ENCODE peak calls at places on chromosome 17, in four cellular contexts. Y is cardiac muscle cell, P is stomach, L is AG04450. V is an unnamed sample.
A peak's percentile ranks its signal among the peaks of the same experiment; 100 is the strongest.

GRCh38 chr17:34252138-34252889 is 2.8 kb upstream of the CCL2 start:
- DNase-seq in Y (peak; percentile 69), L (peak; percentile 86), P (peak; percentile 75), V (peak; percentile 56)

GRCh38 chr17:74176546-74177001 is 26.9 kb upstream of the RPL38 start:
- DNase-seq in L (no peak), P (peak; percentile 63), Y (peak; percentile 82), V (peak; percentile 85)

GRCh38 chr17:68909066-68909465 is 46.1 kb downstream of the ABCA8 start:
- DNase-seq in L (peak; percentile 72), P (no peak), Y (no peak), V (peak; percentile 69)

GRCh38 chr17:42194133-42194899 is at the start of gene GHDC:
- DNase-seq in Y (peak; percentile 77), P (peak; percentile 86), L (peak; percentile 30), V (peak; percentile 78)

GRCh38 chr17:63989622-63990345 is 8.4 kb upstream of the PRR29 start:
- DNase-seq in Y (no peak), P (no peak), L (no peak), V (no peak)

GRCh38 chr17:80615311-80615710 is 70.7 kb downstream of the RPTOR start:
- DNase-seq in P (no peak), L (no peak), Y (no peak), V (no peak)

GRCh38 chr17:42779942-42780815 is at the start of gene WNK4:
- DNase-seq in Y (peak; percentile 46), P (peak; percentile 35), L (no peak), V (peak; percentile 61)

GRCh38 chr17:64024781-64025731 is 4.6 kb upstream of the ICAM2 start:
- DNase-seq in P (no peak), L (no peak), Y (peak; percentile 3), V (no peak)

GRCh38 chr17:7228920-7229319 is 5.4 kb downstream of the DVL2 start:
- DNase-seq in Y (no peak), L (no peak), P (no peak), V (no peak)

GRCh38 chr17:4378626-4379025 is 12.2 kb upstream of the UBE2G1 start:
- DNase-seq in P (no peak), L (no peak), Y (no peak), V (no peak)

GRCh38 chr17:81043725-81044427 is 8.9 kb downstream of the BAIAP2 start:
- DNase-seq in P (peak; percentile 76), L (no peak), Y (no peak), V (peak; percentile 90)

GRCh38 chr17:6913608-6914443 is 82.0 kb upstream of the ALOX12 start:
- DNase-seq in P (peak; percentile 68), Y (peak; percentile 82), L (no peak), V (peak; percentile 40)

GRCh38 chr17:3689262-3690093 is 6.5 kb downstream of the P2RX5 start:
- DNase-seq in P (no peak), Y (no peak), L (no peak), V (no peak)

GRCh38 chr17:73293480-73293911 is 18.3 kb downstream of the CDC42EP4 start:
- DNase-seq in Y (no peak), P (peak; percentile 85), L (no peak), V (no peak)

GRCh38 chr17:17183744-17184143 is 22.4 kb downstream of the PLD6 start:
- DNase-seq in Y (peak; percentile 60), P (no peak), L (no peak), V (no peak)

GRCh38 chr17:72477529-72477928 is 356.7 kb downstream of the SOX9 start:
- DNase-seq in Y (no peak), L (no peak), P (peak; percentile 78), V (no peak)

GRCh38 chr17:29566473-29567361 is at the start of gene ABHD15:
- DNase-seq in P (peak; percentile 79), L (no peak), Y (peak; percentile 87), V (peak; percentile 47)

GRCh38 chr17:68152161-68152571 is 95.7 kb upstream of the AMZ2 start:
- DNase-seq in P (no peak), Y (no peak), L (no peak), V (no peak)

GRCh38 chr17:69552986-69553667 is 138.6 kb downstream of the MAP2K6 start:
- DNase-seq in Y (no peak), L (no peak), P (no peak), V (no peak)

GRCh38 chr17:80940171-80941123 is 51.2 kb upstream of the CHMP6 start:
- DNase-seq in Y (no peak), L (no peak), P (no peak), V (no peak)

GRCh38 chr17:57145347-57145746 is 60.3 kb downstream of the AKAP1 start:
- DNase-seq in Y (no peak), L (no peak), P (no peak), V (no peak)

GRCh38 chr17:66652840-66653507 is 181.9 kb upstream of the CACNG5 start:
- DNase-seq in L (no peak), Y (no peak), P (no peak), V (no peak)

GRCh38 chr17:8480011-8480976 is 44.6 kb downstream of the NDEL1 start:
- DNase-seq in L (no peak), P (no peak), Y (no peak), V (no peak)

GRCh38 chr17:40139566-40140058 is 725 bp upstream of the CASC3 start:
- DNase-seq in Y (no peak), L (no peak), P (no peak), V (no peak)

GRCh38 chr17:13074026-13074425 is 56.2 kb upstream of the ELAC2 start:
- DNase-seq in Y (no peak), L (no peak), P (no peak), V (no peak)

GRCh38 chr17:43092891-43093290 is 32.3 kb downstream of the BRCA1 start:
- DNase-seq in Y (no peak), L (no peak), P (no peak), V (no peak)

GRCh38 chr17:28900986-28901726 is 1.7 kb downstream of the DHRS13 start:
- DNase-seq in L (no peak), P (no peak), Y (no peak), V (no peak)

GRCh38 chr17:55069983-55070529 is 101.5 kb downstream of the STXBP4 start:
- DNase-seq in Y (no peak), L (no peak), P (no peak), V (no peak)

GRCh38 chr17:58630883-58631522 is 60.8 kb downstream of the TEX14 start:
- DNase-seq in L (no peak), P (peak; percentile 49), Y (peak; percentile 86), V (peak; percentile 96)

GRCh38 chr17:4949321-4950074 is 1.2 kb upstream of the PFN1 start:
- DNase-seq in P (peak; percentile 82), Y (peak; percentile 60), L (no peak), V (peak; percentile 90)

GRCh38 chr17:75996665-75997590 is 3.7 kb upstream of the CDK3 start:
- DNase-seq in P (peak; percentile 63), Y (peak; percentile 32), L (no peak), V (peak; percentile 27)

GRCh38 chr17:83103200-83103937 is 24.0 kb downstream of the METRNL start:
- DNase-seq in P (peak; percentile 83), L (no peak), Y (no peak), V (no peak)

GRCh38 chr17:76531501-76532038 is 5.9 kb downstream of the CYGB start:
- DNase-seq in P (no peak), L (no peak), Y (no peak), V (no peak)

GRCh38 chr17:21458036-21458435 is 81.9 kb downstream of the KCNJ12 start:
- DNase-seq in P (no peak), Y (no peak), L (no peak), V (peak; percentile 78)

GRCh38 chr17:54373970-54374369 is 526.7 kb upstream of the TOM1L1 start:
- DNase-seq in Y (no peak), L (no peak), P (no peak), V (no peak)

GRCh38 chr17:43536236-43537088 is 9.7 kb downstream of the ETV4 start:
- DNase-seq in P (no peak), Y (no peak), L (no peak), V (peak; percentile 82)

GRCh38 chr17:39963826-39964225 is 1.0 kb downstream of the GSDMA start:
- DNase-seq in L (no peak), Y (no peak), P (no peak), V (no peak)

GRCh38 chr17:44220211-44221071 is 966 bp upstream of the UBTF start:
- DNase-seq in P (peak; percentile 52), Y (peak; percentile 68), L (no peak), V (peak; percentile 59)

DNA sequence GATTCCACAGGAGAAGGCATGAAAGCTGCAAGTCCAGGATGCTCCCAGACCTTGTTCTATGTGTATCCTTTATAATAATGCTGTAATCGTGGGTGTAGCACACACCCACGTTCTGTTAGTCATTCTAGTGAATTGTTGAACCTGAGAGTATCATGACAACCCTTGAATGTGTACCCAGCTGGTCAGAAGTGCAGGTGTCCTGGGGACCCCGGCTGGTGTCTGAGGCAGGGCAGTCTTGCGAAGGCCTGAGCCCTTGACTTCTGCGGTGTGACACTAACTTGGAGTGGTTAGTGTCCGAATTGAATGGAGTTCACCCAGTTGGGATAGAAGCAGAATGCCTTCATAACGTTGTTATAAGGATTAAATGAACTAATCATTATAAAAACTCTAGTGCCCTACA is 218.0 kb upstream of the TNRC6C start:
- DNase-seq in L (no peak), P (no peak), Y (no peak), V (no peak)
- H3K27me3 ChIP-seq in L (peaks cover 21% of the 10 kb centered on the region), P (no peaks in the 10 kb centered on the region), Y (no peaks in the 10 kb centered on the region), V (peaks cover 3% of the 10 kb centered on the region)

GRCh38 chr17:61578645-61579044 is 12.4 kb downstream of the NACA2 start:
- DNase-seq in P (no peak), Y (no peak), L (no peak), V (no peak)

GRCh38 chr17:61579961-61580360 is 11.1 kb downstream of the NACA2 start:
- DNase-seq in L (no peak), Y (no peak), P (no peak), V (no peak)

GRCh38 chr17:61580502-61580901 is 10.5 kb downstream of the NACA2 start:
- DNase-seq in L (no peak), Y (no peak), P (no peak), V (no peak)

GRCh38 chr17:61581611-61582349 is 9.2 kb downstream of the NACA2 start:
- DNase-seq in Y (no peak), P (no peak), L (no peak), V (no peak)

GRCh38 chr17:61579382-61579781 is 11.6 kb downstream of the NACA2 start:
- DNase-seq in P (no peak), Y (no peak), L (no peak), V (no peak)
- H3K27me3 ChIP-seq in P (no peaks in the 10 kb centered on the region), Y (no peaks in the 10 kb centered on the region), L (no peaks in the 10 kb centered on the region), V (no peaks in the 10 kb centered on the region)

GRCh38 chr17:9677411-9677810 is 32.1 kb downstream of the USP43 start:
- DNase-seq in L (no peak), P (no peak), Y (no peak), V (no peak)

GRCh38 chr17:9672691-9673090 is 27.4 kb downstream of the USP43 start:
- DNase-seq in L (no peak), P (no peak), Y (no peak), V (no peak)

GRCh38 chr17:9676084-9676483 is 30.8 kb downstream of the USP43 start:
- DNase-seq in L (no peak), P (no peak), Y (no peak), V (peak; percentile 44)

GRCh38 chr17:9677932-9678331 is 32.6 kb downstream of the USP43 start:
- DNase-seq in L (no peak), P (no peak), Y (no peak), V (peak; percentile 62)

GRCh38 chr17:9676742-9677387 is 31.5 kb downstream of the USP43 start:
- DNase-seq in L (no peak), Y (no peak), P (no peak), V (peak; percentile 87)
- H3K27me3 ChIP-seq in L (no peaks in the 10 kb centered on the region), Y (no peaks in the 10 kb centered on the region), P (no peaks in the 10 kb centered on the region), V (no peaks in the 10 kb centered on the region)

GRCh38 chr17:49898547-49899490 is 51.0 kb upstream of the TAC4 start:
- DNase-seq in P (no peak), Y (peak; percentile 42), L (no peak), V (peak; percentile 88)
- H3K27me3 ChIP-seq in P (peaks cover 96% of the 10 kb centered on the region), Y (peaks cover 38% of the 10 kb centered on the region), L (peaks cover 86% of the 10 kb centered on the region), V (peaks cover 12% of the 10 kb centered on the region)

GRCh38 chr17:48606892-48607241 is 2.1 kb upstream of the HOXB6 start:
- DNase-seq in Y (no peak), L (no peak), P (no peak), V (no peak)
- H3K27me3 ChIP-seq in Y (peaks cover 100% of the 10 kb centered on the region), L (peaks cover 3% of the 10 kb centered on the region), P (peaks cover 100% of the 10 kb centered on the region), V (peaks cover 89% of the 10 kb centered on the region)